ENCODE peak calls at places on chromosomes 4 and X, in seven cellular contexts. One of them, this sample, is unnamed.

GRCh38 chr4:169791064-169791463 is 33.3 kb upstream of the HPF1 start:
- DNase-seq in upper lobe of left lung: no peak
- DNase-seq in C1 segment of cervical spinal cord: no peak
- DNase-seq in NCI-H2171 treated with DMSO at 0.1 percent for 48 hours: no peak
- DNase-seq in astrocyte of the spinal cord: peak; percentile 1
- DNase-seq in kidney glomerular epithelial cell: no peak
- DNase-seq in AG08395: no peak
- DNase-seq in this sample: no peak

GRCh38 chrX:40273356-40274050 is 175.7 kb upstream of the BCOR start:
- DNase-seq in NCI-H2171 treated with DMSO at 0.1 percent for 48 hours: no peak
- DNase-seq in kidney glomerular epithelial cell: no peak
- DNase-seq in astrocyte of the spinal cord: no peak
- DNase-seq in AG08395: no peak
- DNase-seq in upper lobe of left lung: peak; percentile 42
- DNase-seq in C1 segment of cervical spinal cord: no peak
- DNase-seq in this sample: no peak

GRCh38 chrX:115259238-115259875 is 25.5 kb upstream of the LRCH2 start:
- DNase-seq in AG08395: peak; percentile 10
- DNase-seq in upper lobe of left lung: no peak
- DNase-seq in C1 segment of cervical spinal cord: no peak
- DNase-seq in kidney glomerular epithelial cell: peak; percentile 8
- DNase-seq in NCI-H2171 treated with DMSO at 0.1 percent for 48 hours: no peak
- DNase-seq in astrocyte of the spinal cord: no peak
- DNase-seq in this sample: no peak

GRCh38 chr4:111464251-111465045 is 680.8 kb upstream of the FAM241A start:
- DNase-seq in NCI-H2171 treated with DMSO at 0.1 percent for 48 hours: no peak
- DNase-seq in AG08395: no peak
- DNase-seq in astrocyte of the spinal cord: no peak
- DNase-seq in upper lobe of left lung: no peak
- DNase-seq in C1 segment of cervical spinal cord: no peak
- DNase-seq in kidney glomerular epithelial cell: no peak
- DNase-seq in this sample: no peak

GRCh38 chrX:53073115-53073581 is 9.0 kb upstream of the TSPYL2 start:
- DNase-seq in NCI-H2171 treated with DMSO at 0.1 percent for 48 hours: peak; percentile 72
- DNase-seq in astrocyte of the spinal cord: no peak
- DNase-seq in upper lobe of left lung: no peak
- DNase-seq in AG08395: no peak
- DNase-seq in kidney glomerular epithelial cell: no peak
- DNase-seq in C1 segment of cervical spinal cord: no peak
- DNase-seq in this sample: no peak

GRCh38 chr4:72430050-72430449 is 139.0 kb downstream of the ADAMTS3 start:
- DNase-seq in AG08395: peak; percentile 63
- DNase-seq in astrocyte of the spinal cord: peak; percentile 27
- DNase-seq in NCI-H2171 treated with DMSO at 0.1 percent for 48 hours: no peak
- DNase-seq in upper lobe of left lung: no peak
- DNase-seq in C1 segment of cervical spinal cord: no peak
- DNase-seq in kidney glomerular epithelial cell: peak; percentile 19
- DNase-seq in this sample: peak; percentile 33

GRCh38 chr4:167885071-167885470 is 207.3 kb upstream of the ANXA10 start:
- DNase-seq in C1 segment of cervical spinal cord: no peak
- DNase-seq in upper lobe of left lung: no peak
- DNase-seq in AG08395: no peak
- DNase-seq in kidney glomerular epithelial cell: no peak
- DNase-seq in astrocyte of the spinal cord: no peak
- DNase-seq in NCI-H2171 treated with DMSO at 0.1 percent for 48 hours: no peak
- DNase-seq in this sample: no peak

GRCh38 chr4:121777625-121778024 is 12.7 kb upstream of the SMIM43 start:
- DNase-seq in kidney glomerular epithelial cell: peak; percentile 55
- DNase-seq in NCI-H2171 treated with DMSO at 0.1 percent for 48 hours: no peak
- DNase-seq in AG08395: no peak
- DNase-seq in upper lobe of left lung: no peak
- DNase-seq in astrocyte of the spinal cord: no peak
- DNase-seq in C1 segment of cervical spinal cord: no peak
- DNase-seq in this sample: no peak

GRCh38 chr4:7773401-7774187 is 166.1 kb downstream of the AFAP1 start:
- DNase-seq in kidney glomerular epithelial cell: no peak
- DNase-seq in NCI-H2171 treated with DMSO at 0.1 percent for 48 hours: no peak
- DNase-seq in C1 segment of cervical spinal cord: no peak
- DNase-seq in upper lobe of left lung: no peak
- DNase-seq in astrocyte of the spinal cord: no peak
- DNase-seq in AG08395: no peak
- DNase-seq in this sample: no peak

GRCh38 chr4:182478475-182478874 is 235.3 kb downstream of the TENM3 start:
- DNase-seq in kidney glomerular epithelial cell: peak; percentile 50
- DNase-seq in C1 segment of cervical spinal cord: no peak
- DNase-seq in upper lobe of left lung: no peak
- DNase-seq in AG08395: peak; percentile 45
- DNase-seq in NCI-H2171 treated with DMSO at 0.1 percent for 48 hours: peak; percentile 81
- DNase-seq in astrocyte of the spinal cord: peak; percentile 65
- DNase-seq in this sample: peak; percentile 3

GRCh38 chrX:40154853-40155616 is 57.3 kb upstream of the BCOR start:
- DNase-seq in astrocyte of the spinal cord: no peak
- DNase-seq in kidney glomerular epithelial cell: no peak
- DNase-seq in C1 segment of cervical spinal cord: no peak
- DNase-seq in upper lobe of left lung: peak; percentile 87
- DNase-seq in NCI-H2171 treated with DMSO at 0.1 percent for 48 hours: peak; percentile 54
- DNase-seq in AG08395: peak; percentile 56
- DNase-seq in this sample: no peak